ENCODE peak calls at places on chromosomes 5 and 9, in seven cellular contexts. One of them, this sample, is unnamed.
A peak's percentile ranks its signal among the peaks of the same experiment; 100 is the strongest.

GRCh38 chr9:91937031-91937430 is 13.0 kb downstream of the ROR2 start:
- DNase-seq in astrocyte: no peak
- DNase-seq in HCT116: no peak
- DNase-seq in hepatocyte: no peak
- DNase-seq in fibroblast of lung: no peak
- DNase-seq in DND-41: no peak
- DNase-seq in MM.1S: no peak
- DNase-seq in this sample: no peak

GRCh38 chr5:50445281-50445949 is 4.3 kb upstream of the EMB start:
- DNase-seq in astrocyte: no peak
- DNase-seq in HCT116: no peak
- DNase-seq in hepatocyte: no peak
- DNase-seq in fibroblast of lung: no peak
- DNase-seq in DND-41: peak; percentile 79
- DNase-seq in MM.1S: peak; percentile 83
- DNase-seq in this sample: no peak

GRCh38 chr5:57780306-57780958 is 297.8 kb upstream of the ACTBL2 start:
- DNase-seq in astrocyte: peak; percentile 27
- DNase-seq in HCT116: no peak
- DNase-seq in hepatocyte: no peak
- DNase-seq in fibroblast of lung: no peak
- DNase-seq in DND-41: no peak
- DNase-seq in MM.1S: no peak
- DNase-seq in this sample: no peak

GRCh38 chr9:22211588-22212360 is 202.7 kb upstream of the CDKN2B start:
- DNase-seq in astrocyte: peak; percentile 97
- DNase-seq in HCT116: peak; percentile 79
- DNase-seq in hepatocyte: peak; percentile 46
- DNase-seq in fibroblast of lung: peak; percentile 92
- DNase-seq in DND-41: no peak
- DNase-seq in MM.1S: no peak
- DNase-seq in this sample: peak; percentile 95

GRCh38 chr5:6818594-6819512 is 105.6 kb downstream of the TENT4A start:
- DNase-seq in astrocyte: no peak
- DNase-seq in HCT116: no peak
- DNase-seq in hepatocyte: no peak
- DNase-seq in fibroblast of lung: no peak
- DNase-seq in DND-41: no peak
- DNase-seq in MM.1S: no peak
- DNase-seq in this sample: peak; percentile 14

GRCh38 chr5:9545959-9546851 is at the start of gene SEMA5A:
- DNase-seq in astrocyte: peak; percentile 42
- DNase-seq in HCT116: no peak
- DNase-seq in hepatocyte: peak; percentile 88
- DNase-seq in fibroblast of lung: peak; percentile 67
- DNase-seq in DND-41: no peak
- DNase-seq in MM.1S: peak; percentile 78
- DNase-seq in this sample: peak; percentile 86

GRCh38 chr5:135235551-135236100 is 163.4 kb downstream of the MACROH2A1 start:
- DNase-seq in astrocyte: no peak
- DNase-seq in HCT116: no peak
- DNase-seq in hepatocyte: no peak
- DNase-seq in fibroblast of lung: no peak
- DNase-seq in DND-41: no peak
- DNase-seq in MM.1S: no peak
- DNase-seq in this sample: no peak

GRCh38 chr9:37293664-37294524 is 128.6 kb upstream of the GRHPR start:
- DNase-seq in astrocyte: no peak
- DNase-seq in HCT116: no peak
- DNase-seq in hepatocyte: no peak
- DNase-seq in fibroblast of lung: peak; percentile 24
- DNase-seq in DND-41: peak; percentile 27
- DNase-seq in MM.1S: no peak
- DNase-seq in this sample: peak; percentile 58

GRCh38 chr9:116635908-116636307 is 51.2 kb upstream of the TRIM32 start:
- DNase-seq in astrocyte: no peak
- DNase-seq in HCT116: no peak
- DNase-seq in hepatocyte: no peak
- DNase-seq in fibroblast of lung: no peak
- DNase-seq in DND-41: no peak
- DNase-seq in MM.1S: no peak
- DNase-seq in this sample: no peak

GRCh38 chr5:113806250-113806649 is 292.8 kb downstream of the YTHDC2 start:
- DNase-seq in astrocyte: peak; percentile 66
- DNase-seq in HCT116: no peak
- DNase-seq in hepatocyte: no peak
- DNase-seq in fibroblast of lung: peak; percentile 45
- DNase-seq in DND-41: no peak
- DNase-seq in MM.1S: no peak
- DNase-seq in this sample: peak; percentile 68

GRCh38 chr9:134551657-134552348 is 89.8 kb upstream of the COL5A1 start:
- DNase-seq in astrocyte: peak; percentile 96
- DNase-seq in HCT116: no peak
- DNase-seq in hepatocyte: peak; percentile 66
- DNase-seq in fibroblast of lung: peak; percentile 83
- DNase-seq in DND-41: no peak
- DNase-seq in MM.1S: no peak
- DNase-seq in this sample: peak; percentile 93

GRCh38 chr5:142807378-142807911 is 37.3 kb downstream of the ARHGAP26 start:
- DNase-seq in astrocyte: no peak
- DNase-seq in HCT116: no peak
- DNase-seq in hepatocyte: peak; percentile 48
- DNase-seq in fibroblast of lung: peak; percentile 36
- DNase-seq in DND-41: no peak
- DNase-seq in MM.1S: no peak
- DNase-seq in this sample: no peak

GRCh38 chr5:58016892-58017291 is 443.0 kb downstream of the PLK2 start:
- DNase-seq in astrocyte: no peak
- DNase-seq in HCT116: no peak
- DNase-seq in hepatocyte: peak; percentile 0
- DNase-seq in fibroblast of lung: no peak
- DNase-seq in DND-41: no peak
- DNase-seq in MM.1S: no peak
- DNase-seq in this sample: no peak

GRCh38 chr5:5523066-5523505 is 100.6 kb downstream of the ICE1 start:
- DNase-seq in astrocyte: no peak
- DNase-seq in HCT116: peak; percentile 6
- DNase-seq in hepatocyte: no peak
- DNase-seq in fibroblast of lung: peak; percentile 0
- DNase-seq in DND-41: peak; percentile 56
- DNase-seq in MM.1S: peak; percentile 92
- DNase-seq in this sample: peak; percentile 11

GRCh38 chr5:32258406-32258805 is 54.3 kb downstream of the MTMR12 start:
- DNase-seq in astrocyte: no peak
- DNase-seq in HCT116: no peak
- DNase-seq in hepatocyte: peak; percentile 30
- DNase-seq in fibroblast of lung: no peak
- DNase-seq in DND-41: no peak
- DNase-seq in MM.1S: no peak
- DNase-seq in this sample: no peak

GRCh38 chr5:124746916-124747769 is 704 bp upstream of the ZNF608 start:
- DNase-seq in astrocyte: peak; percentile 91
- DNase-seq in HCT116: peak; percentile 80
- DNase-seq in hepatocyte: peak; percentile 93
- DNase-seq in fibroblast of lung: peak; percentile 99
- DNase-seq in DND-41: no peak
- DNase-seq in MM.1S: peak; percentile 66
- DNase-seq in this sample: peak; percentile 87

GRCh38 chr9:129587487-129588262 is 33.2 kb downstream of the C9orf50 start:
- DNase-seq in astrocyte: no peak
- DNase-seq in HCT116: peak; percentile 95
- DNase-seq in hepatocyte: no peak
- DNase-seq in fibroblast of lung: peak; percentile 57
- DNase-seq in DND-41: no peak
- DNase-seq in MM.1S: no peak
- DNase-seq in this sample: no peak

GRCh38 chr9:133430244-133430643 is 8.1 kb downstream of the ADAMTS13 start:
- DNase-seq in astrocyte: no peak
- DNase-seq in HCT116: no peak
- DNase-seq in hepatocyte: no peak
- DNase-seq in fibroblast of lung: no peak
- DNase-seq in DND-41: no peak
- DNase-seq in MM.1S: no peak
- DNase-seq in this sample: no peak

GRCh38 chr9:133429216-133429613 is 7.0 kb downstream of the ADAMTS13 start:
- DNase-seq in astrocyte: no peak
- DNase-seq in HCT116: no peak
- DNase-seq in hepatocyte: no peak
- DNase-seq in fibroblast of lung: no peak
- DNase-seq in DND-41: no peak
- DNase-seq in MM.1S: no peak
- DNase-seq in this sample: no peak

GRCh38 chr9:133428579-133429215 is 6.5 kb downstream of the ADAMTS13 start:
- DNase-seq in astrocyte: no peak
- DNase-seq in HCT116: no peak
- DNase-seq in hepatocyte: peak; percentile 79
- DNase-seq in fibroblast of lung: no peak
- DNase-seq in DND-41: no peak
- DNase-seq in MM.1S: no peak
- DNase-seq in this sample: peak; percentile 38

GRCh38 chr9:133427658-133428348 is 5.6 kb downstream of the ADAMTS13 start:
- DNase-seq in astrocyte: no peak
- DNase-seq in HCT116: no peak
- DNase-seq in hepatocyte: no peak
- DNase-seq in fibroblast of lung: no peak
- DNase-seq in DND-41: no peak
- DNase-seq in MM.1S: no peak
- DNase-seq in this sample: no peak

GRCh38 chr9:133429641-133430161 is 7.5 kb downstream of the ADAMTS13 start:
- DNase-seq in astrocyte: peak; percentile 8
- DNase-seq in HCT116: no peak
- DNase-seq in hepatocyte: peak; percentile 70
- DNase-seq in fibroblast of lung: no peak
- DNase-seq in DND-41: no peak
- DNase-seq in MM.1S: no peak
- DNase-seq in this sample: peak; percentile 52
- TF ChIP-seq EZH2 in astrocyte: no peak
- TF ChIP-seq EZH2 in HCT116: no peak
- TF ChIP-seq EZH2 in hepatocyte: no peak
- TF ChIP-seq EZH2 in fibroblast of lung: no peak
- TF ChIP-seq EZH2 in DND-41: no peak
- TF ChIP-seq EZH2 in MM.1S: no peak
- TF ChIP-seq EZH2 in this sample: no peak

GRCh38 chr9:32877103-32877502 is 93.8 kb downstream of the TMEM215 start:
- DNase-seq in astrocyte: no peak
- DNase-seq in HCT116: no peak
- DNase-seq in hepatocyte: no peak
- DNase-seq in fibroblast of lung: no peak
- DNase-seq in DND-41: no peak
- DNase-seq in MM.1S: no peak
- DNase-seq in this sample: peak; percentile 24
- H3K4me2 ChIP-seq in astrocyte: no peak overlapping the region
- H3K4me2 ChIP-seq in HCT116: no peak overlapping the region
- H3K4me2 ChIP-seq in hepatocyte: no peak overlapping the region
- H3K4me2 ChIP-seq in fibroblast of lung: no peak overlapping the region
- H3K4me2 ChIP-seq in DND-41: no peak overlapping the region
- H3K4me2 ChIP-seq in MM.1S: no peak overlapping the region
- H3K4me2 ChIP-seq in this sample: no peak overlapping the region

GRCh38 chr5:138463335-138464017 is 1.8 kb upstream of the EGR1 start:
- DNase-seq in astrocyte: no peak
- DNase-seq in HCT116: no peak
- DNase-seq in hepatocyte: peak; percentile 49
- DNase-seq in fibroblast of lung: peak; percentile 20
- DNase-seq in DND-41: no peak
- DNase-seq in MM.1S: no peak
- DNase-seq in this sample: peak; percentile 59

GRCh38 chr5:138466058-138466899 is 1.0 kb downstream of the EGR1 start:
- DNase-seq in astrocyte: peak; percentile 25
- DNase-seq in HCT116: no peak
- DNase-seq in hepatocyte: peak; percentile 60
- DNase-seq in fibroblast of lung: peak; percentile 31
- DNase-seq in DND-41: no peak
- DNase-seq in MM.1S: no peak
- DNase-seq in this sample: peak; percentile 64

GRCh38 chr5:138465288-138466057 is at the start of gene EGR1:
- DNase-seq in astrocyte: peak; percentile 85
- DNase-seq in HCT116: peak; percentile 85
- DNase-seq in hepatocyte: peak; percentile 96
- DNase-seq in fibroblast of lung: peak; percentile 95
- DNase-seq in DND-41: peak; percentile 96
- DNase-seq in MM.1S: peak; percentile 86
- DNase-seq in this sample: peak; percentile 98

GRCh38 chr5:138464018-138464387 is 1.3 kb upstream of the EGR1 start:
- DNase-seq in astrocyte: peak; percentile 84
- DNase-seq in HCT116: peak; percentile 81
- DNase-seq in hepatocyte: peak; percentile 99
- DNase-seq in fibroblast of lung: peak; percentile 95
- DNase-seq in DND-41: peak; percentile 95
- DNase-seq in MM.1S: peak; percentile 95
- DNase-seq in this sample: peak; percentile 97

GRCh38 chr5:138464388-138465287 is 641 bp upstream of the EGR1 start:
- DNase-seq in astrocyte: peak; percentile 94
- DNase-seq in HCT116: peak; percentile 98
- DNase-seq in hepatocyte: peak; percentile 99
- DNase-seq in fibroblast of lung: peak; percentile 99
- DNase-seq in DND-41: peak; percentile 98
- DNase-seq in MM.1S: peak; percentile 98
- DNase-seq in this sample: peak; percentile 99
- TF ChIP-seq EZH2 in astrocyte: peak; percentile 88
- TF ChIP-seq EZH2 in HCT116: no peak
- TF ChIP-seq EZH2 in hepatocyte: no peak
- TF ChIP-seq EZH2 in fibroblast of lung: no peak
- TF ChIP-seq EZH2 in DND-41: no peak
- TF ChIP-seq EZH2 in MM.1S: no peak
- TF ChIP-seq EZH2 in this sample: no peak

GRCh38 chr5:96144289-96144688 is 182.6 kb upstream of the ELL2 start:
- DNase-seq in astrocyte: no peak
- DNase-seq in HCT116: no peak
- DNase-seq in hepatocyte: peak; percentile 28
- DNase-seq in fibroblast of lung: no peak
- DNase-seq in DND-41: no peak
- DNase-seq in MM.1S: no peak
- DNase-seq in this sample: no peak

GRCh38 chr5:96149546-96149945 is 187.9 kb upstream of the ELL2 start:
- DNase-seq in astrocyte: no peak
- DNase-seq in HCT116: no peak
- DNase-seq in hepatocyte: no peak
- DNase-seq in fibroblast of lung: no peak
- DNase-seq in DND-41: no peak
- DNase-seq in MM.1S: peak; percentile 45
- DNase-seq in this sample: peak; percentile 81

GRCh38 chr5:96148376-96148775 is 186.7 kb upstream of the ELL2 start:
- DNase-seq in astrocyte: no peak
- DNase-seq in HCT116: no peak
- DNase-seq in hepatocyte: no peak
- DNase-seq in fibroblast of lung: no peak
- DNase-seq in DND-41: no peak
- DNase-seq in MM.1S: no peak
- DNase-seq in this sample: no peak

GRCh38 chr5:96149021-96149420 is 187.4 kb upstream of the ELL2 start:
- DNase-seq in astrocyte: no peak
- DNase-seq in HCT116: no peak
- DNase-seq in hepatocyte: no peak
- DNase-seq in fibroblast of lung: no peak
- DNase-seq in DND-41: no peak
- DNase-seq in MM.1S: no peak
- DNase-seq in this sample: no peak

DNA sequence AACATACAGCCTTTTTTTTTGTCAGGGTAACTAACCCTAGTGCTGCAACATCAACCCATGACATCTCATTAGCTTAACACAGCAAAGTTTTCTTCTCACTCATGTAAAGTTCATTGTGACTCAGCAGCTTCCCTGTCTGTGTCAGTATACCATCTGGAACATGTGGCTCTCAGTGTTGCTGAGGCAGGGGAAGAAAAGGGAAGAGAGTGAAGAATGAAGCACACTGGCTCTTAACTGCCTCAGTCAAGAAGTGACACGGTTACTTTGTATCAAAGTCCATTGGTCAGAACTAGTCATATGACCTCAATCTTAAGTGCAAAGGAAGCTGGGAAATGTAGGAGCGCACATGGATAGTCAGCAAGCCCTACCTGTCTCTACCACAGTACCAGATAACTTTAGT is 185.0 kb upstream of the ELL2 start:
- DNase-seq in astrocyte: peak; percentile 65
- DNase-seq in HCT116: peak; percentile 38
- DNase-seq in hepatocyte: peak; percentile 13
- DNase-seq in fibroblast of lung: peak; percentile 93
- DNase-seq in DND-41: no peak
- DNase-seq in MM.1S: no peak
- DNase-seq in this sample: peak; percentile 90
- H3K4me2 ChIP-seq in astrocyte: no peak overlapping the region
- H3K4me2 ChIP-seq in HCT116: no peak overlapping the region
- H3K4me2 ChIP-seq in hepatocyte: no peak overlapping the region
- H3K4me2 ChIP-seq in fibroblast of lung: no peak overlapping the region
- H3K4me2 ChIP-seq in DND-41: no peak overlapping the region
- H3K4me2 ChIP-seq in MM.1S: no peak overlapping the region
- H3K4me2 ChIP-seq in this sample: no peak overlapping the region

This sample was measured in GM23248.